ENCODE peak calls at places on chromosomes 1 and 21, in four cellular contexts. B is MM.1S, O is heart right ventricle, W is cardiac muscle cell. H is an unnamed sample.

GRCh38 chr1:198849108-198849507 is 210.3 kb downstream of the PTPRC start:
- DNase-seq in B (no peak), O (no peak), W (no peak), H (no peak)

GRCh38 chr1:46517010-46517600 is 27.5 kb downstream of the DMBX1 start:
- DNase-seq in B (peak; percentile 61), O (no peak), W (peak; percentile 34), H (peak; percentile 47)

GRCh38 chr1:3575953-3576352 is 35.4 kb downstream of the MEGF6 start:
- DNase-seq in B (no peak), O (no peak), W (no peak), H (no peak)

GRCh38 chr21:28810826-28811524 is 181.7 kb downstream of the LTN1 start:
- DNase-seq in B (no peak), O (no peak), W (no peak), H (no peak)

GRCh38 chr1:181089777-181090505 is 1.4 kb downstream of the IER5 start:
- DNase-seq in B (peak; percentile 78), O (peak; percentile 74), W (peak; percentile 54), H (peak; percentile 66)

GRCh38 chr21:39330001-39330400 is 16.6 kb upstream of the BRWD1 start:
- DNase-seq in B (no peak), O (no peak), W (no peak), H (no peak)

GRCh38 chr1:202274611-202275010 is 67.1 kb downstream of the UBE2T start:
- DNase-seq in B (peak; percentile 51), O (no peak), W (no peak), H (no peak)

GRCh38 chr1:115379943-115380342 is 41.9 kb upstream of the NGF start:
- DNase-seq in B (no peak), O (no peak), W (peak; percentile 6), H (no peak)

GRCh38 chr1:114234408-114235119 is 80.9 kb upstream of the SYT6 start:
- DNase-seq in B (no peak), O (no peak), W (no peak), H (no peak)

GRCh38 chr1:118253310-118253903 is 68.4 kb upstream of the SPAG17 start:
- DNase-seq in B (no peak), O (no peak), W (no peak), H (no peak)

GRCh38 chr1:52658795-52659194 is 25.8 kb downstream of the SHISAL2A start:
- DNase-seq in B (no peak), O (no peak), W (no peak), H (no peak)

GRCh38 chr1:194067772-194068171 is 881.4 kb upstream of the B3GALT2 start:
- DNase-seq in B (no peak), O (no peak), W (no peak), H (no peak)

GRCh38 chr1:221865808-221866207 is 123.9 kb upstream of the DUSP10 start:
- DNase-seq in B (no peak), O (no peak), W (no peak), H (no peak)

GRCh38 chr1:96360036-96360795 is 361.4 kb upstream of the PTBP2 start:
- DNase-seq in B (no peak), O (no peak), W (no peak), H (no peak)

GRCh38 chr1:187226396-187226795 is 397.6 kb downstream of the PLA2G4A start:
- DNase-seq in B (no peak), O (no peak), W (no peak), H (no peak)

GRCh38 chr21:37364722-37365121 is 1.9 kb upstream of the DYRK1A start:
- DNase-seq in B (no peak), O (no peak), W (no peak), H (no peak)

GRCh38 chr1:244964112-244964971 is 100.0 kb upstream of the HNRNPU start:
- DNase-seq in B (no peak), O (no peak), W (peak; percentile 52), H (peak; percentile 73)

GRCh38 chr1:117590273-117590925 is 15.4 kb upstream of the TENT5C start:
- DNase-seq in B (no peak), O (no peak), W (no peak), H (no peak)

GRCh38 chr1:226255380-226255779 is 31.9 kb downstream of the MIXL1 start:
- DNase-seq in B (no peak), O (no peak), W (no peak), H (no peak)

GRCh38 chr1:230753586-230754251 is 6.5 kb downstream of the CAPN9 start:
- DNase-seq in B (peak; percentile 48), O (peak; percentile 43), W (peak; percentile 76), H (peak; percentile 50)

GRCh38 chr21:32708069-32708468 is 19.7 kb downstream of the SYNJ1 start:
- DNase-seq in B (no peak), O (no peak), W (no peak), H (no peak)

GRCh38 chr1:165129568-165130164 is 226.8 kb downstream of the LMX1A start:
- DNase-seq in B (peak; percentile 94), O (peak; percentile 35), W (peak; percentile 87), H (peak; percentile 81)

GRCh38 chr1:109655624-109656519 is at the start of gene GSTM4:
- DNase-seq in B (peak; percentile 65), O (peak; percentile 90), W (peak; percentile 94), H (peak; percentile 77)

GRCh38 chr21:42413093-42413492 is 9.4 kb downstream of the UBASH3A start:
- DNase-seq in B (no peak), O (no peak), W (no peak), H (no peak)

GRCh38 chr1:243293941-243294722 is 38.3 kb downstream of the SDCCAG8 start:
- DNase-seq in B (no peak), O (no peak), W (no peak), H (no peak)

GRCh38 chr1:14598007-14598497 is 433 bp upstream of the KAZN start:
- DNase-seq in B (no peak), O (no peak), W (peak; percentile 61), H (no peak)

GRCh38 chr1:246528933-246529731 is 22.1 kb upstream of the SMYD3 start:
- DNase-seq in B (no peak), O (no peak), W (no peak), H (no peak)

GRCh38 chr1:20538227-20538626 is 14.1 kb upstream of the FAM43B start:
- DNase-seq in B (no peak), O (no peak), W (no peak), H (peak; percentile 63)

GRCh38 chr1:9653783-9654517 is 2.4 kb downstream of the PIK3CD start:
- DNase-seq in B (no peak), O (no peak), W (no peak), H (no peak)

GRCh38 chr1:35642472-35642955 is 1.2 kb upstream of the PSMB2 start:
- DNase-seq in B (no peak), O (no peak), W (no peak), H (no peak)

GRCh38 chr21:43881283-43881682 is 16.3 kb downstream of the AGPAT3 start:
- DNase-seq in B (no peak), O (no peak), W (no peak), H (no peak)

GRCh38 chr1:115430717-115431116 is 92.7 kb upstream of the NGF start:
- DNase-seq in B (no peak), O (no peak), W (no peak), H (no peak)

GRCh38 chr1:246142320-246142893 is 364.7 kb downstream of the SMYD3 start:
- DNase-seq in B (no peak), O (no peak), W (no peak), H (no peak)

GRCh38 chr1:168447871-168448270 is 95.9 kb downstream of the XCL2 start:
- DNase-seq in B (no peak), O (no peak), W (no peak), H (no peak)

GRCh38 chr1:114718661-114719423 is 2.3 kb upstream of the NRAS start:
- DNase-seq in B (no peak), O (no peak), W (no peak), H (no peak)

GRCh38 chr1:14716474-14716873 is 118.0 kb downstream of the KAZN start:
- DNase-seq in B (no peak), O (no peak), W (no peak), H (no peak)

GRCh38 chr1:54273092-54273836 is 73.3 kb downstream of the MRPL37 start:
- DNase-seq in B (no peak), O (peak; percentile 71), W (no peak), H (no peak)
- TF ChIP-seq CTCF in B (no peak), O (peak; percentile 27), W (peak; percentile 20), H (no peak)

DNA sequence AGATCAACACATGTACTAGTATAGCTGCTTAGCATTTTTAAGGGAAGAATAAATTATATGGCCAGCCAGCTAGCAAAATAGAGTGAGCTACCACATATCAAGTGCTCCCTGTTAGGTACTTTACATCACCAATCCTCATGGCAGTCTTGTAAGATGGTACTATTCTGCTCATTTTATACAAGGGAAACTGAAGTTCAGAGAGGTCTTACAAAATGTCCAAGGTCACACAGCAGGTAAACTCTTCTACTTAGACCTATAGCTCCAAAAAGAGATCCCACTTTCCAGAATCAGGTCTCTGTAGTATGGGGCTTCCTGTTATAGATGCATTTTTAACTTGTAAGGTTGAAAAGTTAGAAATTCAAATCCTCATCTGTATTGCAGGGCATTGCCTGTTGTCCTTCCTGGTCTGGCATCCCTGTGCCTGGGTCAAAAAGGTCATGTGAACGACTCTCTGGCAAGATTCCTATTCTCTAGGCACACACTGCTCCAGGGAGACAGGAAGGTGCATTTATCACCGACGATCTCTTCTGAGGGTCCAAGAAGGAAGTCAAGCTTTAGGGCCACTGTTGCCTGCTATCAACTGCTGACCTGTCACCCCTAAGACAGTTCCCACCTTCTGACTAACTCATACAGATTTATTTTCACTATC is 41.1 kb downstream of the TRIT1 start:
- DNase-seq in B (no peak), O (no peak), W (no peak), H (no peak)
- H3K36me3 ChIP-seq in B (peaks cover 3% of the 10 kb centered on the region), O (peaks cover 82% of the 10 kb centered on the region), W (peaks cover 51% of the 10 kb centered on the region), H (no peaks in the 10 kb centered on the region)

GRCh38 chr1:204480515-204480914 is 14.1 kb downstream of the PIK3C2B start:
- DNase-seq in B (no peak), O (no peak), W (no peak), H (no peak)
- TF ChIP-seq CTCF in B (no peak), O (no peak), W (no peak), H (no peak)

DNA sequence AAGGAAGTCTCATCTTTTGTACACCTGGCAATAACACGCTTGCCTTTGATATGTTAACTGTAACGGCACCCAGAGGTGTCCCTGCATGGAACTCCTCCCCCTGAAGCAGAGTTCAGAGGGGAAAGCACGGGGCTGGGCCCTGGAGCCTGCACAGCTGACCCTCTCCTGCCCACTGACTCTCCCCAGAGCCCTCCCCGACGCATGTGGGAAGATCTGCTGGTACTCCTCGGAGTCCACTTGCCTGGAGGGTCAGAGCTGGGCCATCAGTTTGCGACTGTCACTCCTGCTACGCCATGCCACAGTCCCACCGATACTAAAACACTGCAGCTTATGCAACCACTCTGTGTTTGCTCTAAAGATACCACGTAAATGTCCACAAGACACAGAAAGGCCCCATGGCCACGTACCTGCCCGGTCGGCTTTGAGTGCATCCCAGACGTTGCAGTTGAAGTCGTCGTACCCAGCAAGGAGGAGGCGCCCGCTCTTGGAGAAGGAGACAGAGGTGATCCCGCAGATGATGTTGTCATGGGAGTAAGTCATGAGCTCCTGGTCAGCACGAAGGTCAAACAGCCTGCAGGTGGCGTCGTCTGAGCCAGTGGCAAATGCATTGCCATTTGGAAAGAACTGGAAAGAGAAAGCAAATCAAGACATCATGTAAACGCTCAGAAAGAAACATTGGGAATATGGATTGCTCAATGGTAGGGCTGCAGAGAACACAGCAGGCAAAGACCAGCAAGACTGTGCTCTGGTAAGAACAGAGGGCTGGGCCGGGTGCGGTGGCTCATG is 10.6 kb upstream of the NADK start:
- DNase-seq in B (peak; percentile 9), O (no peak), W (peak; percentile 40), H (no peak)
- H3K36me3 ChIP-seq in B (peaks cover 12% of the 10 kb centered on the region), O (peaks cover 97% of the 10 kb centered on the region), W (peaks cover 56% of the 10 kb centered on the region), H (peaks cover 2% of the 10 kb centered on the region)

GRCh38 chr1:75423616-75424015 is 187.3 kb downstream of the SLC44A5 start:
- DNase-seq in B (no peak), O (no peak), W (peak; percentile 1), H (no peak)
- TF ChIP-seq CTCF in B (no peak), O (no peak), W (no peak), H (peak; percentile 4)